ENCODE peak calls at places on chromosomes 6 and 20, in nine cellular contexts. B, Y, A, M, R, H, J, C and V are unnamed samples.

GRCh38 chr6:35377002-35377401 is 34.6 kb downstream of the PPARD start:
- DNase-seq in B (no peak), Y (no peak), A (no peak), M (no peak), R (no peak), H (no peak), J (no peak), C (no peak), V (no peak)

GRCh38 chr6:40148882-40149573 is 214.8 kb upstream of the MOCS1 start:
- DNase-seq in B (no peak), Y (no peak), A (no peak), M (no peak), R (no peak), H (no peak), J (no peak), C (no peak), V (no peak)

GRCh38 chr6:53398541-53399344 is 50.0 kb upstream of the ELOVL5 start:
- DNase-seq in B (no peak), Y (no peak), A (no peak), M (no peak), R (no peak), H (no peak), J (no peak), C (no peak), V (no peak)

GRCh38 chr20:57474816-57475215 is 50.1 kb downstream of the CTCFL start:
- DNase-seq in B (no peak), Y (no peak), A (no peak), M (no peak), R (no peak), H (no peak), J (no peak), C (no peak), V (no peak)

GRCh38 chr6:140276133-140276532 is 901.7 kb upstream of the CITED2 start:
- DNase-seq in B (no peak), Y (no peak), A (no peak), M (no peak), R (no peak), H (no peak), J (no peak), C (no peak), V (no peak)

GRCh38 chr6:14983599-14984296 is 262.1 kb upstream of the JARID2 start:
- DNase-seq in B (no peak), Y (no peak), A (no peak), M (no peak), R (no peak), H (no peak), J (no peak), C (no peak), V (no peak)

GRCh38 chr6:146741609-146742008 is 142.8 kb downstream of the ADGB start:
- DNase-seq in B (no peak), Y (peak; percentile 36), A (no peak), M (no peak), R (no peak), H (no peak), J (no peak), C (no peak), V (no peak)

GRCh38 chr6:139371421-139372253 is 2.8 kb downstream of the CITED2 start:
- DNase-seq in B (no peak), Y (no peak), A (no peak), M (no peak), R (no peak), H (no peak), J (no peak), C (no peak), V (no peak)

GRCh38 chr6:13383280-13384163 is 55.2 kb upstream of the TBC1D7 start:
- DNase-seq in B (no peak), Y (no peak), A (no peak), M (no peak), R (no peak), H (no peak), J (no peak), C (no peak), V (no peak)

GRCh38 chr6:160388922-160389321 is 40.7 kb downstream of the SLC22A3 start:
- DNase-seq in B (no peak), Y (no peak), A (no peak), M (no peak), R (no peak), H (no peak), J (no peak), C (no peak), V (no peak)